ENCODE peak calls at places on chromosomes 1 and 21, in eight cellular contexts. X, B, U, R, O, K, W and A are unnamed samples.

GRCh38 chr1:24191860-24192259 is 4.8 kb upstream of the IFNLR1 start:
- DNase-seq in X (peak), B (no peak), U (no peak), R (peak), O (no peak), K (no peak), W (peak), A (no peak)

GRCh38 chr1:202860744-202861419 is 28.1 kb downstream of the RABIF start:
- DNase-seq in X (no peak), B (peak), U (peak), R (peak), O (peak), K (no peak), W (peak), A (peak)

GRCh38 chr1:34924759-34925555 is 4.5 kb downstream of the DLGAP3 start:
- DNase-seq in X (peak), B (peak), U (peak), R (peak), O (peak), K (peak), W (peak), A (peak)

GRCh38 chr1:117846674-117847425 is 82.6 kb downstream of the GDAP2 start:
- DNase-seq in X (no peak), B (no peak), U (peak), R (no peak), O (no peak), K (no peak), W (no peak), A (no peak)

GRCh38 chr1:23530089-23530749 is 814 bp downstream of the E2F2 start:
- DNase-seq in X (no peak), B (no peak), U (no peak), R (no peak), O (no peak), K (peak), W (peak), A (no peak)

GRCh38 chr1:151314137-151314875 is 12.9 kb downstream of the PI4KB start:
- DNase-seq in X (peak), B (no peak), U (peak), R (peak), O (peak), K (no peak), W (no peak), A (peak)

GRCh38 chr1:58979085-58979484 is 195.2 kb upstream of the JUN start:
- DNase-seq in X (peak), B (no peak), U (peak), R (no peak), O (no peak), K (peak), W (no peak), A (no peak)

GRCh38 chr1:37064059-37064458 is 29.7 kb upstream of the GRIK3 start:
- DNase-seq in X (no peak), B (no peak), U (no peak), R (no peak), O (no peak), K (no peak), W (no peak), A (no peak)

GRCh38 chr1:93150729-93151128 is 29.5 kb downstream of the TMED5 start:
- DNase-seq in X (no peak), B (no peak), U (no peak), R (no peak), O (no peak), K (no peak), W (no peak), A (no peak)

GRCh38 chr1:209600541-209600940 is 17.0 kb downstream of the CAMK1G start:
- DNase-seq in X (no peak), B (no peak), U (no peak), R (no peak), O (no peak), K (no peak), W (no peak), A (no peak)

GRCh38 chr1:43968348-43968948 is 1.4 kb upstream of the DPH2 start:
- DNase-seq in X (no peak), B (peak), U (no peak), R (peak), O (no peak), K (peak), W (peak), A (no peak)

GRCh38 chr1:227315500-227316346 is 2.6 kb downstream of the CDC42BPA start:
- DNase-seq in X (peak), B (peak), U (peak), R (peak), O (no peak), K (no peak), W (peak), A (peak)

GRCh38 chr1:203186091-203186445 is 436 bp downstream of the CHI3L1 start:
- DNase-seq in X (no peak), B (no peak), U (no peak), R (no peak), O (no peak), K (no peak), W (no peak), A (no peak)

GRCh38 chr1:117710710-117711109 is 104.9 kb downstream of the TENT5C start:
- DNase-seq in X (no peak), B (no peak), U (no peak), R (no peak), O (no peak), K (peak), W (no peak), A (no peak)

GRCh38 chr21:35603471-35603870 is 456.9 kb downstream of the SETD4 start:
- DNase-seq in X (no peak), B (no peak), U (no peak), R (no peak), O (no peak), K (peak), W (no peak), A (no peak)

GRCh38 chr21:45177039-45177438 is 102.7 kb downstream of the ADARB1 start:
- DNase-seq in X (no peak), B (no peak), U (no peak), R (no peak), O (no peak), K (no peak), W (no peak), A (no peak)
- H3K4me3 ChIP-seq in X (no peak), B (no peak), U (no peak), R (no peak), O (no peak), K (no peak), W (no peak), A (no peak)

DNA sequence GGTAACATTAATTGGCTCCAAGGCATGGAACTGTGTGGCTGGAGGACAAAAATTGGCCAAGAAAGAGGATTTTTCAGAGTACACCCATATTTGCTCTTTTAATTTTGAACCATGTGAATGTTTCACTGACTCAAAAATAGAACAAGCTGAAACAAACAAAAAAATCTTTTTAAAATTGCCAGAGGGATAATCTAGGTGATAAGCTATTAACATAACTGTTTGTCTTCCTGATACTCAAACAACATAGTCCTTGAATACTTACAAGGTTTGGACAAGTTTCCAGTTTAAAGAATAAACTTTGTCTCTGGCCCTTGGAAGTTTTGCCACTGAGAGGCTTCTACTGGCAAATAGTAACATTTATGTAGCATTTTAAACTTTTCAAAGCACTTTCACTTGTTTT is 30.0 kb upstream of the PIGC start:
- DNase-seq in X (no peak), B (no peak), U (no peak), R (no peak), O (no peak), K (no peak), W (no peak), A (no peak)
- TF ChIP-seq CTCF in X (no peak), B (no peak), U (no peak), R (no peak), O (no peak), K (no peak), W (no peak), A (no peak)

GRCh38 chr1:40803447-40803846 is 19.9 kb downstream of the KCNQ4 start:
- DNase-seq in X (no peak), B (no peak), U (no peak), R (no peak), O (no peak), K (no peak), W (no peak), A (no peak)

GRCh38 chr1:40803902-40804301 is 20.3 kb downstream of the KCNQ4 start:
- DNase-seq in X (no peak), B (no peak), U (no peak), R (no peak), O (no peak), K (no peak), W (peak), A (no peak)

GRCh38 chr1:40799351-40799867 is 15.8 kb downstream of the KCNQ4 start:
- DNase-seq in X (peak), B (no peak), U (peak), R (peak), O (no peak), K (no peak), W (no peak), A (peak)

GRCh38 chr1:40801742-40802077 is 18.1 kb downstream of the KCNQ4 start:
- DNase-seq in X (no peak), B (no peak), U (no peak), R (no peak), O (no peak), K (no peak), W (no peak), A (no peak)

DNA sequence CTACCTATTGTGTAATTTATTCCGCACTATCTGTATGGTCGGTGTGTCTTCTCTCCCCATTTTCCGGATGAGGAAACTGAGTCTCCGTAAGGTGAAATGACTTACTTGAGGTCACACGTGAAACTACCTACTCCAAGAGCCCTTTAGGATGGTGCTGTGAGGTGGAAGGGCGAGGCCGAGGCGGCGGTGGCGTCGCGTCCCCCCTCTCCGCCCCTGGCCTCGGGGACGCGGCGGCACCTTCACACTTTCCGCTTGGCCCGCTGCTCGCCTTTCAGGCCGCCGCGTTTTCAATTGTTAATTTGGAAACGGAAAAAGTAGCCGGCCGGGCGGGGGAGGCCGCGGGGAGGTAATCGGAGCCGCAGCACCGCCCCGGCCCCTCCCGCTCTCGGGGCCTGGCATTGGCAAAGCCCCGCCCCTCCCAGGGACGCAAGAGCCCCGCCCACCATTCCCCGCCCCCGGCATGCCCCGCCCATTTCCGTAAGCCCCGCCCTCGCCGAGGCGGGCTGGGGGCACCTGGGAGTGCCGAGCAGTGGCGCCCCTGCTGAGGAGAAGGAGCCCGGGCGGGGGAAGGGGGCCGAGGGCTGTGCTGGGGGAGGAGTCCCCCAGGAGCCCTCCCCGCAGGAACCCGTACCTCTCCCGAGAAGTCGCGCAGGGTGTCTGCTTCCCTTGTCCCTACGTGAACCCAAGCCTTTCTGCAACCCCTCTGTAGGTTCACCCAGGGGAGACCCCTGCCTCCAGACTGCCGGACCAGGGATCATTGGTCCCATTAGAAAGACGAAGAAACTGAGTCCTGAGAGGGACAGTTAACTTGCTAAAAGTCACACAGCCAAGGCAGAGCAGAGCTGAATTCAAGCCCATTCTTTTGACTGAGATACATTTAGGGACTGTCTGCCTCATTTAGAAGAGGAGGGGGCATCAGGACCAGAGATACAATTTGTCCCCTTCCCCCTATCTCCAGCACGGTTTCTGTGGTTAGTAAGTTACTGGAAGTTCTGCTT is 18.8 kb downstream of the KCNQ4 start:
- DNase-seq in X (peak), B (peak), U (peak), R (peak), O (peak), K (peak), W (peak), A (peak)
- H3K4me3 ChIP-seq in X (peak), B (no peak), U (no peak), R (peak), O (peak), K (peak), W (peak), A (peak)

DNA sequence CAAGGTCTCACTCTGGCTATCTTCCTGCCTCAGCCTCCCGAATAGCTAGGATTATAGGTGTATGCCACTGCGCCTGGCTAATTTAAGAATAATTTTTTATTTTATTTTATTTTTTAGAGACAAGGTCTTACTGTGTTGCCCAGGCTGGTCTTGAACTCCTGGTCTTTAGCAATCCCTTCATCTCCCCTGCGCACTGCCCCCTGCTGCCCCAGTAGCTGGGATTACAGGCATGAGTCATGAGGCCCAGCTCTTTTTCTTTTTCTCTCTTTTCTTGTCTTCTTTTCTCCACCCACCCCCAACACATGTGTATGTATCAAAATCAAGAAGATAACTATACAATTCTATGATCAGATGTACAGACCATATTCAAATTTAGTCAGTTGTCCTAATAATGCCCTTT is 87.2 kb downstream of the PEX14 start:
- DNase-seq in X (no peak), B (no peak), U (no peak), R (peak), O (no peak), K (no peak), W (no peak), A (no peak)
- TF ChIP-seq CTCF in X (peak), B (peak), U (no peak), R (peak), O (peak), K (peak), W (peak), A (no peak)

GRCh38 chr1:199931666-199932377 is 95.7 kb upstream of the NR5A2 start:
- DNase-seq in X (peak), B (no peak), U (peak), R (no peak), O (no peak), K (peak), W (peak), A (peak)
- H3K4me3 ChIP-seq in X (peak), B (no peak), U (no peak), R (no peak), O (peak), K (no peak), W (peak), A (peak)

DNA sequence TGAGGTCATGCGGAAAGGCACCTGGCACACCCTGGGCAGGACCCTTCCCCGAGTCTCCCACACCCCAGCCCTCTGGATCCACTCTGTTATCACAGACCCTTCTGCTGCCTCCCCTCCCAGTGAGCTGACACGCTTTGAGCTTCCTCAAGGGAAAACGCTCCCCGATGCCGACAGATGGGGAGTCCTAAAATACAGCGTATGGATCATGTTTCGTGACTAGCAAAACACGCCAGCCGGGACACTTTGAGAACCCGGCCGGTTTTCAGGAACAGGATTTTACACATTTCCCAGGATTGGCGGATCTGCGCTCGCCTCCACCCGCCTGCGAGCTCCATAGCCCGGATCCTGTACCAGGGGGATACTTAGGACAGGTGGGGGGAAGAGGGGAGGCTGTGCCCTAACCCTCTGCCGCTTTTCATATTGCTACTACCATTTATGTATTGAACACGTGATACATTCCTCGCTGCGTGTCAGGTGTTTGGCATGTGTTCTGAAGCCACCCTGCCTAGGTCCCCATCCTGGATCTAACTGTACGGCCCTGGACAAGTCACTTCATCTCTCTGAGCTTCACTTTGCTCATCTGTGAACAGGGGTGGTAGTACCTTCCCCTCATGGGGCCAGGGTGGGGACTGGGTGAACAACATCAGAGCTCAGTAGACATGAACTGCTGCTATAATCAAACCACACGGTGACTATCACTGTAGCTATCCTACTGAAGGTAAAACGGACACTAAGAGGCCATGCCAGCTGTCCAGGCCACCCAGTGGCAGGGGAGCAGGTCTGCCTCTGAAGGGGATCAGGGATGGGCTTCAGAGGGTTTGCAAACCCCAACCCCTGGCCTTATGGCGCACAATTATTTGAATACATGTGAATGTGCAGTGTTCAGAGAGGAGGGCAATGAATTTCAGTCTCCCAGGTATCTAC is 63.2 kb downstream of the SSBP3 start:
- DNase-seq in X (no peak), B (no peak), U (no peak), R (no peak), O (no peak), K (no peak), W (no peak), A (no peak)
- TF ChIP-seq CTCF in X (peak), B (no peak), U (no peak), R (no peak), O (no peak), K (no peak), W (no peak), A (no peak)